ENCODE peak calls at places on chromosomes 2 and 18, in four cellular contexts. J, E, T and L are unnamed samples.

GRCh38 chr2:188132385-188132784 is 159.3 kb upstream of the GULP1 start:
- DNase-seq in T (no peak), J (no peak), E (no peak), L (no peak)

GRCh38 chr2:135175177-135175576 is 123.1 kb downstream of the RAB3GAP1 start:
- DNase-seq in J (no peak), T (no peak), E (no peak), L (no peak)

GRCh38 chr2:15504882-15505663 is 56.1 kb downstream of the NBAS start:
- DNase-seq in T (no peak), E (no peak), J (no peak), L (no peak)

GRCh38 chr2:130972410-130972809 is 120.8 kb downstream of the FAM168B start:
- DNase-seq in T (no peak), J (no peak), E (no peak), L (no peak)

GRCh38 chr2:37026050-37026449 is 58.1 kb downstream of the HEATR5B start:
- DNase-seq in J (peak), T (peak), E (no peak), L (no peak)

GRCh38 chr2:219737270-219737691 is 109.9 kb downstream of the SLC4A3 start:
- DNase-seq in T (no peak), J (no peak), E (peak), L (peak)

GRCh38 chr2:159773876-159774275 is 24.1 kb downstream of the CD302 start:
- DNase-seq in E (peak), T (no peak), J (no peak), L (no peak)

GRCh38 chr2:10276481-10277292 is 26.0 kb upstream of the HPCAL1 start:
- DNase-seq in T (no peak), E (no peak), J (no peak), L (no peak)

GRCh38 chr2:232327089-232328037 is 51.2 kb upstream of the ALPP start:
- DNase-seq in E (peak), J (peak), T (peak), L (peak)

GRCh38 chr2:240911641-240912265 is 5.6 kb downstream of the CROCC2 start:
- DNase-seq in J (no peak), E (peak), T (no peak), L (no peak)

GRCh38 chr2:173150087-173150486 is 74.4 kb downstream of the MAP3K20 start:
- DNase-seq in J (no peak), E (peak), T (no peak), L (no peak)

GRCh38 chr18:75066223-75066622 is 142.7 kb downstream of the PTGR3 start:
- DNase-seq in T (no peak), J (no peak), E (no peak), L (no peak)

GRCh38 chr2:239118675-239119211 is 270.9 kb downstream of the TWIST2 start:
- DNase-seq in T (no peak), E (no peak), J (no peak), L (no peak)

GRCh38 chr18:36179562-36180334 is 7.5 kb upstream of the MOCOS start:
- DNase-seq in E (peak), J (no peak), T (no peak), L (no peak)

GRCh38 chr2:106159867-106160785 is 34.0 kb downstream of the UXS1 start:
- DNase-seq in E (no peak), J (no peak), T (no peak), L (no peak)

GRCh38 chr2:14536976-14537375 is 95.5 kb upstream of the LRATD1 start:
- DNase-seq in T (no peak), E (no peak), J (no peak), L (no peak)

GRCh38 chr18:34222025-34222395 is 2.7 kb downstream of the NOL4 start:
- DNase-seq in J (no peak), T (peak), E (no peak), L (no peak)

GRCh38 chr2:38375711-38376345 is 1.2 kb downstream of the ATL2 start:
- DNase-seq in J (no peak), T (peak), E (peak), L (no peak)

GRCh38 chr2:149885946-149886345 is 298.4 kb upstream of the MMADHC start:
- DNase-seq in J (no peak), E (no peak), T (no peak), L (no peak)

GRCh38 chr2:220243571-220243970 is 616.1 kb downstream of the SLC4A3 start:
- DNase-seq in J (no peak), T (no peak), E (no peak), L (no peak)

GRCh38 chr18:61957801-61958516 is 65.2 kb upstream of the RNF152 start:
- DNase-seq in J (no peak), T (no peak), E (peak), L (no peak)

GRCh38 chr18:3525870-3526420 is 76.0 kb downstream of the TGIF1 start:
- DNase-seq in T (no peak), J (no peak), E (no peak), L (no peak)

GRCh38 chr18:23143059-23143831 is 8.0 kb downstream of the CABLES1 start:
- DNase-seq in E (no peak), J (no peak), T (no peak), L (no peak)

GRCh38 chr2:36659872-36660312 is 36.6 kb upstream of the VIT start:
- DNase-seq in J (peak), T (no peak), E (peak), L (peak)

GRCh38 chr2:102226612-102227351 is 40.0 kb downstream of the IL1RL2 start:
- DNase-seq in E (peak), T (no peak), J (no peak), L (no peak)

GRCh38 chr2:91442246-91442905 is 2750.9 kb downstream of the RPIA start:
- DNase-seq in E (no peak), J (no peak), T (peak), L (no peak)

GRCh38 chr18:323253-323622 is 55.4 kb upstream of the THOC1 start:
- DNase-seq in T (no peak), J (peak), E (peak), L (peak)
- TF ChIP-seq BHLHE40 in T (no peak), J (no peak), E (no peak), L (no peak)

GRCh38 chr18:500230-500555 is 308 bp downstream of the COLEC12 start:
- DNase-seq in T (no peak), J (no peak), E (no peak), L (no peak)
- TF ChIP-seq BHLHE40 in T (no peak), J (no peak), E (no peak), L (no peak)

DNA sequence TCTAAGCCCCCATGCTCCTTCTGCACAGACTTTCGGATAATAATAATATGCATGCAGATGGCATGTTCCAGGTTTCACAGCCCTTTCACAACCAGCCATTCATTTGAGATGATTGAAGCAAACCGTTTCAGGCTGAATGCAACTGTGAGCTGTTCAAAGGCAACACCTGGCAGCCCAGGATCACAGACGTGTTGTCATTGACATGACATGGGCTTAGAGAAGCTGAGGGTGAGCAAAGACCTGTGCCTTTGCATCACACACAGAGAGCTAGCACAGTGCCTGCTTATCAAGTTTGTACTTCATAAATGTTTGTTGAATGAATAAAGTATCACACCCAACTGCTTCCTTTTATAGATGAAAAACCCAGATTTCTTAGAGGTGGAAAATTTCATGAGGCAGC is 12.4 kb upstream of the ERMN start:
- DNase-seq in J (no peak), E (no peak), T (no peak), L (no peak)
- TF ChIP-seq BHLHE40 in J (no peak), E (no peak), T (no peak), L (no peak)

GRCh38 chr18:25650201-25650941 is 298.4 kb upstream of the ZNF521 start:
- DNase-seq in T (no peak), J (peak), E (peak), L (no peak)
- TF ChIP-seq BHLHE40 in T (no peak), J (no peak), E (no peak), L (no peak)